ENCODE peak calls at places on chromosomes 16 and 17, in nine cellular contexts. I, Z, D, N, W, M, P, Q and T are unnamed samples.

GRCh38 chr16:84451781-84452180 is 52.7 kb downstream of the MEAK7 start:
- DNase-seq in I (no peak), Z (no peak), D (no peak), N (no peak), W (no peak), M (no peak), P (no peak), Q (no peak), T (no peak)

GRCh38 chr17:68600881-68601564 is at the start of gene FAM20A:
- DNase-seq in I (no peak), Z (peak; percentile 75), D (peak; percentile 38), N (peak; percentile 66), W (peak; percentile 66), M (peak; percentile 59), P (no peak), Q (no peak), T (no peak)

GRCh38 chr17:73934696-73935095 is 268.8 kb upstream of the RPL38 start:
- DNase-seq in I (no peak), Z (no peak), D (no peak), N (no peak), W (no peak), M (no peak), P (no peak), Q (no peak), T (no peak)

GRCh38 chr16:8644513-8645140 is 23.1 kb downstream of the METTL22 start:
- DNase-seq in I (no peak), Z (no peak), D (peak; percentile 21), N (no peak), W (no peak), M (no peak), P (no peak), Q (no peak), T (no peak)

GRCh38 chr17:10612957-10613744 is 44.0 kb downstream of the MYH3 start:
- DNase-seq in I (peak; percentile 45), Z (no peak), D (no peak), N (no peak), W (no peak), M (no peak), P (no peak), Q (no peak), T (no peak)

GRCh38 chr16:28192811-28193529 is 18.8 kb downstream of the XPO6 start:
- DNase-seq in I (no peak), Z (no peak), D (no peak), N (no peak), W (no peak), M (no peak), P (no peak), Q (no peak), T (no peak)

GRCh38 chr16:54932737-54933254 is 2.1 kb downstream of the IRX5 start:
- DNase-seq in I (no peak), Z (no peak), D (no peak), N (peak; percentile 54), W (no peak), M (peak; percentile 70), P (no peak), Q (no peak), T (no peak)

GRCh38 chr16:28207425-28207824 is 4.3 kb downstream of the XPO6 start:
- DNase-seq in I (peak; percentile 33), Z (no peak), D (no peak), N (no peak), W (no peak), M (no peak), P (no peak), Q (no peak), T (no peak)

DNA sequence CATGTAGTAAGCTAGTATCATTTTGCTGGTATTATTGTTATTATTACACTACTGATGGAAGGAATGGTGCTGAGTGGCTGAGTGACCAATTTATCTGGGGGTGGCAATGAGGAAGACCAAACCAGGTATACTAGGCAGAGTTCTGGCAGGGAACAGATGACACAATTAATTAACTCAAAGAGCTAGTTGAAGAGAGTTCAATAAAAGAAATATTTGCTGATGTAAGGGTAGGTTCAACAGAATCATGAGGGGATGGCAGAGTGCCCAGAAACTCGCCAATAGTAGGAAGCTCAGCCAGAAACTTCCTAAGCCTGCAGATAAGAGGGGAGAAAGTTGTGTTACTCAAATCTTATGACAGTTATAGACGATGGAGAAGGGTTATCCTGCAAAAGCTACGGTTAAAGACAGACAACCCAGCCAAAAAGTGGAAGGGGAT is 352.5 kb downstream of the KCNJ2 start:
- DNase-seq in I (peak; percentile 24), Z (peak; percentile 70), D (peak; percentile 62), N (no peak), W (peak; percentile 11), M (no peak), P (no peak), Q (no peak), T (peak; percentile 31)
- TF ChIP-seq CTCF in I (no peak), Z (no peak), D (no peak), N (no peak), W (no peak), M (no peak), P (no peak), Q (no peak), T (no peak)

GRCh38 chr17:80159984-80160383 is 9.8 kb upstream of the CARD14 start:
- DNase-seq in I (no peak), Z (no peak), D (no peak), N (no peak), W (no peak), M (no peak), P (no peak), Q (no peak), T (no peak)
- H3K4me3 ChIP-seq in I (no peak overlapping the region), Z (no peak overlapping the region), D (no peak overlapping the region), N (no peak overlapping the region), W (no peak overlapping the region), M (no peak overlapping the region), P (no peak overlapping the region), Q (no peak overlapping the region), T (no peak overlapping the region)

DNA sequence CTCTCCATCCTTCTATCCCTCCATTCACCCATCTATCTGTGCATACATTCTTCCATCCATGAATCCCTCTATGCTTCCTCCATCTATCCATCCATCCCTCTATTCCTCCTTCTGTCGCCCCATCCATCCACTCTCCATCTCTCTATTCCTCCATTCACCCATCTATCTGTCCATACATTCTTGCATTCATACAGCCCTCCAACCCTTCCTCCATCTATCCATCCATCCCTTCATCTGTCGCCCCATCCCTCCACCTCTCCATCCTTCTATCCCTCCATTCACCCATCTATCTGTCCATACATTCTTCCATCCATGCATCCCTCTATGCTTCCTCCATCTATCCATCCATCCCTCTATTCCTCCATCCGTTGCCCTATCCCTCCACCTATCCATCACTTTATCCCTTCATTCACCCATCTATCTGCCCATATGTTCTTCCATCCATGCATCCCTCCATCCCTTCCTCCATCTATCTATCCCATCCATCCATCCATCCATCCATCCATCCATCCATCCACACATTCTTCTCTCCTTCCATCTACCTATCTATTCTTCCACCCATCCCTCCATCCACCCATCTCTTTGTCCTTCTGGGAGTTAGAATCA is 272.5 kb upstream of the TNRC6C start:
- DNase-seq in I (no peak), Z (no peak), D (no peak), N (no peak), W (no peak), M (no peak), P (no peak), Q (no peak), T (no peak)
- TF ChIP-seq CTCF in I (no peak), Z (no peak), D (no peak), N (no peak), W (no peak), M (no peak), P (no peak), Q (no peak), T (no peak)

DNA sequence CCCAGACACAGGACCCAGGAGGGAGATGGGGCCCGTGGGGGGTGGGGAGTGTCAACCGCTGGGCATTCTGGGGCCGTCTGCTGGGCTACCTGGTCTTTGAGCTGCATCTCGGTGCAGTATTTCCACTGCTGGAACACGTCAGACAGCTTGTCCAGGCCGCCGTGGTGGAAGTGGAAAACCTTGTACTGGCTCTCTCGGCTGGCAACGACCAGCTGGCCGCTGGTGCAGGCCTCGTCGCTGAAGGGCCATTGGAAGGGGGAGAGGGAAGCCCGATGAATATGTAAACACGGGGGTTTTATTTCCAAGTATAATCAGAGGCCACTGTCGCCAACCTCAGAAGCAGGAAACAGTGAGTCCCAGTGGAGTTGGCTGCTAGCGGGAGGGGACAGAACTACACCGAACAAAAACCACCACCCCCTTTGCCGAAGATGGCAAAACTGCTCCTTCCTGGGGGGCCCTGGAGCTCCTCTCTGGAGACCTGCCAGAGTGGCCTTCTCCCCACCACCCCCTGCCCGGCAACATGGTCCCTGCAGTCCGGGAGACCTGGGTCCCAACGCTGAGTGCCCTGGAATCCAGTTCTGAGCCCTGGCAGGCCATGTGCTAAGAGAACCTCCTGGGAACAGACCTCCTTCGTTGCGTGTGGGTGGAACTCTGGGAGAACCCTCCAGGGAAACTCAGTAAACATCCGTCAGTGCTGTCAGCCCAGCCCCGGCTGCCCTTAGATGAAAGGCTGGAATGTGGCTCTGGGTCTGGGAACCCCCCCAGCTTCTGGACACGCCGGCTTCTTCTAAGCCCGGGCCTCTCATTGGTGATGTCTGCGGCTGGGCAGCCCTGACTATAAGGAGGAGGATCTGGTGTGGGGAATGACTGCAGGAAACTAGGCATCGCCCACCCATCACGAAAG is 84.1 kb downstream of the TBC1D16 start:
- DNase-seq in I (peak; percentile 89), Z (peak; percentile 73), D (peak; percentile 51), N (peak; percentile 66), W (peak; percentile 66), M (peak; percentile 72), P (peak; percentile 61), Q (peak; percentile 30), T (peak; percentile 92)
- H3K4me3 ChIP-seq in I (no peak overlapping the region), Z (no peak overlapping the region), D (peak overlapping the region; percentile 16), N (no peak overlapping the region), W (no peak overlapping the region), M (peak overlapping the region; percentile 43), P (no peak overlapping the region), Q (no peak overlapping the region), T (no peak overlapping the region)

DNA sequence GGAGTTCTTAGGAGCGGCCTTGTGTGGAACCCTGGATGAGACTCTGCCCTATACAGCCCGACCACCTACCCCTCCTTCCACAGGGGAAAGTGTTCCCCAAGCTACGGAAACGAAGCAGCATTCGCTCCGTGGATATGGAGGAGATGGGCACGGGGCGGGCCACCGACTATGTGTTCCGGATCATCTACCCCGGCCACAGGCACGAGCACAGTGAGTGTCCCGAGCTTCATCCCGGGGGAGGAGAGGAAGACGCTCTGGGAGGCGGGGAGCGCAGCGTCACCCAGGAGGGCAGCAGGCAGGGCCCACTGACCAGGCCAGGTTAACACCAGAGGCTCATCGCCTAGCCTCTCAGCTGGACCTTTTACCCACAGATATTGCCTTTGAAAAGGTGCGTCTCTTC is 27.8 kb downstream of the SGSM2 start:
- DNase-seq in I (no peak), Z (no peak), D (no peak), N (no peak), W (no peak), M (no peak), P (no peak), Q (no peak), T (no peak)
- TF ChIP-seq CTCF in I (no peak), Z (no peak), D (no peak), N (no peak), W (no peak), M (no peak), P (no peak), Q (no peak), T (no peak)

GRCh38 chr16:12573730-12574383 is 229.8 kb downstream of the CPPED1 start:
- DNase-seq in I (no peak), Z (peak; percentile 53), D (peak; percentile 24), N (peak; percentile 55), W (no peak), M (peak; percentile 70), P (no peak), Q (peak; percentile 3), T (no peak)
- H3K4me3 ChIP-seq in I (no peak overlapping the region), Z (no peak overlapping the region), D (no peak overlapping the region), N (no peak overlapping the region), W (no peak overlapping the region), M (no peak overlapping the region), P (no peak overlapping the region), Q (no peak overlapping the region), T (no peak overlapping the region)